ENCODE peak calls at places on chromosomes 2 and 18, in seven cellular contexts. E, K, M, A, B, J and R are unnamed samples.

GRCh38 chr2:69955029-69955428 is 6.4 kb downstream of the ASPRV1 start:
- DNase-seq in J (no peak), K (no peak), A (no peak), E (peak), B (no peak), M (no peak), R (no peak)

GRCh38 chr18:49966090-49966489 is 152.8 kb upstream of the ACAA2 start:
- DNase-seq in K (no peak), A (no peak), B (no peak), E (peak), J (no peak), M (no peak), R (no peak)

GRCh38 chr2:31341351-31341750 is 73.2 kb downstream of the XDH start:
- DNase-seq in A (no peak), M (no peak), B (no peak), J (no peak), E (no peak), K (no peak), R (no peak)

GRCh38 chr18:21686282-21687105 is 18.1 kb downstream of the ABHD3 start:
- DNase-seq in J (no peak), M (no peak), E (no peak), A (no peak), K (no peak), B (no peak), R (no peak)

GRCh38 chr18:12621737-12622306 is 36.1 kb downstream of the SPIRE1 start:
- DNase-seq in J (no peak), B (no peak), A (no peak), M (no peak), K (no peak), E (no peak), R (no peak)

GRCh38 chr2:99939135-99939534 is 203.3 kb downstream of the AFF3 start:
- DNase-seq in E (no peak), M (no peak), A (no peak), J (no peak), K (no peak), B (no peak), R (no peak)

GRCh38 chr2:26438926-26439325 is 37.2 kb downstream of the DRC1 start:
- DNase-seq in A (no peak), E (no peak), K (no peak), B (no peak), J (no peak), M (no peak), R (no peak)

GRCh38 chr2:39719317-39719716 is 53.6 kb downstream of the TMEM178A start:
- DNase-seq in J (no peak), M (no peak), A (no peak), K (no peak), E (no peak), B (no peak), R (no peak)

GRCh38 chr18:44744206-44745180 is 63.8 kb downstream of the SETBP1 start:
- DNase-seq in K (no peak), B (no peak), E (no peak), J (peak), A (no peak), M (no peak), R (no peak)

GRCh38 chr18:70499218-70499691 is 210.4 kb downstream of the SOCS6 start:
- DNase-seq in J (no peak), B (no peak), K (no peak), A (no peak), E (no peak), M (no peak), R (no peak)

GRCh38 chr2:175206866-175207265 is 25.4 kb upstream of the ATP5MC3 start:
- DNase-seq in A (no peak), E (no peak), J (no peak), M (no peak), K (no peak), B (no peak), R (no peak)

GRCh38 chr2:42055573-42056514 is 8.0 kb downstream of the PKDCC start:
- DNase-seq in K (no peak), E (peak), B (no peak), A (no peak), M (no peak), J (no peak), R (no peak)

GRCh38 chr2:19140463-19141208 is 217.8 kb downstream of the OSR1 start:
- DNase-seq in A (no peak), J (no peak), K (no peak), E (peak), B (no peak), M (no peak), R (no peak)

GRCh38 chr2:128302744-128303067 is 16.0 kb downstream of the HS6ST1 start:
- DNase-seq in J (peak), E (no peak), K (no peak), M (no peak), A (no peak), B (no peak), R (no peak)

GRCh38 chr2:191836853-191837769 is 9.8 kb downstream of the CAVIN2 start:
- DNase-seq in M (peak), J (no peak), A (no peak), K (no peak), E (no peak), B (no peak), R (no peak)

GRCh38 chr2:237590272-237591020 is at the start of gene RAB17:
- DNase-seq in M (peak), B (no peak), J (no peak), E (peak), K (no peak), A (no peak), R (no peak)

GRCh38 chr18:26978812-26979341 is 113.4 kb upstream of the AQP4 start:
- DNase-seq in B (no peak), E (no peak), J (no peak), M (no peak), K (no peak), A (peak), R (no peak)

GRCh38 chr2:142502402-142502801 is 371.6 kb upstream of the LRP1B start:
- DNase-seq in K (no peak), B (no peak), E (no peak), M (no peak), A (no peak), J (no peak), R (no peak)

GRCh38 chr2:241965931-241966412 is 96.4 kb downstream of the RTP5 start:
- DNase-seq in M (peak), E (peak), J (no peak), A (peak), B (peak), K (peak), R (peak)

GRCh38 chr2:178225011-178225817 is 30.9 kb downstream of the OSBPL6 start:
- DNase-seq in K (no peak), B (no peak), M (no peak), J (no peak), A (no peak), E (no peak), R (no peak)

GRCh38 chr2:186558512-186559276 is 31.2 kb upstream of the ITGAV start:
- DNase-seq in J (no peak), B (no peak), A (no peak), E (no peak), M (no peak), K (no peak), R (no peak)

GRCh38 chr2:26630235-26630634 is 10.9 kb downstream of the CIB4 start:
- DNase-seq in B (no peak), A (no peak), E (no peak), M (peak), K (no peak), J (no peak), R (no peak)

GRCh38 chr2:46939596-46940359 is 24.2 kb upstream of the MCFD2 start:
- DNase-seq in B (no peak), K (no peak), J (no peak), M (no peak), E (no peak), A (no peak), R (no peak)

GRCh38 chr2:20423847-20424246 is 23.0 kb upstream of the RHOB start:
- DNase-seq in K (no peak), M (no peak), B (no peak), A (no peak), E (no peak), J (no peak), R (no peak)

GRCh38 chr18:4017479-4017878 is 437.6 kb downstream of the DLGAP1 start:
- DNase-seq in K (peak), E (peak), A (peak), J (no peak), M (no peak), B (no peak), R (no peak)

GRCh38 chr2:149924549-149925213 is 337.1 kb upstream of the MMADHC start:
- DNase-seq in M (no peak), E (no peak), B (no peak), J (no peak), K (no peak), A (no peak), R (no peak)

GRCh38 chr2:144835634-144836351 is 315.9 kb upstream of the ZEB2 start:
- DNase-seq in K (no peak), J (no peak), M (no peak), E (peak), B (no peak), A (no peak), R (no peak)

DNA sequence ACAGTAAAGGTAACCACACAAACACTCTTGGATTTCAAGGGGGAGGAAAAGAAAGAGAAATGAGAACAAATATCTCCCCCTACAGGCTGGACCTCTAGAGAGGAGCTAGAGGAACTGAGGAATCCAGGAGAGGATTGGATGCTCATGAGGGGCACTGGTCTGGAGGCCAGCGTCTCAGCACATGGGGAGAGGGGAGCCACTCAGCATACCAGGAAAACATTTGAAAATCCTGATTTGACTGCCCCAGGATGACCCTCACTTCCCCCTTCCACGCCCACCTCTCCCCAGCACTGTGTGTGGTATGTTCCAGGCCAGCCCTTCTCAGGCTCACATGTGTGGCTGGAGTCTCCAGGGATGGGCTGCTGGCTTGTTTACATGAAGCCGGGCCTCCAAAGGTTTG is 396.8 kb upstream of the ID2 start:
- DNase-seq in A (peak), M (no peak), J (no peak), K (no peak), B (no peak), E (no peak), R (no peak)
- TF ChIP-seq CTCF in A (peak), M (peak), J (peak), K (no peak), B (no peak), E (no peak), R (no peak)

DNA sequence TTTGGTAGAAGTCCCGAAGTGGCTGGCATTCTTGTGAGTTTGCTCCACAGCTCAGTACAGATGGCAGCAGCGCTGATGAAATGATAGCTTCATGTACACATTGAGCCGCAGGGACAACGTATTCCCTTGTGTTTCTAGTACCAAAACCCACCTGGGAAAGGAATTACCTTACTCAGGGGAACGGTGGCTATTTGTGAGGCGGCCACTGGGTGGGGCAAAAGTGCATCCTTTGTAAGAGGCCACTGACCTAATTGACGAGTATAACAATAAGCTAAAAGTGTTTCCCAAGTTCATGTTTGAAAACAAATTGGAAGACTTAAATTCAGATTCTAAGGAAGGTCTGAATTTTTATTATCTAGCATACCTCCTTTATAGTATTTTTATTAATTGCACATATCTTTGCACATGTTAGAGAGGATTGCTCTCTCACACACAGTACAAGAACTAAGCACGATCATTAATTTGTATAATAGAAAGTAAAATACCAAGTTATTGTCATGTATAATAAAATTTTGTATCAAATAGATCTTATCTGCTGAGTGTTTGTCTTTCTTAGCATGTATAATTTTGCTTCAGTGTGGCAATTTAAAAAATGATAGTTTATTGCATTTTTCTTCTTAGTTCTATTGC is 25.3 kb upstream of the CDH7 start:
- DNase-seq in K (peak), J (peak), M (peak), A (no peak), E (peak), B (no peak), R (no peak)
- TF ChIP-seq CTCF in K (peak), J (peak), M (peak), A (peak), E (peak), B (no peak), R (no peak)

GRCh38 chr18:47772374-47773248 is 157.8 kb downstream of the SMAD2 start:
- DNase-seq in E (peak), J (peak), A (peak), K (peak), B (peak), M (peak), R (peak)
- TF ChIP-seq CTCF in E (peak), J (peak), A (peak), K (peak), B (no peak), M (peak), R (peak)

GRCh38 chr2:162390801-162391200 is 46.9 kb downstream of the GCA start:
- DNase-seq in K (no peak), M (no peak), J (no peak), A (no peak), B (no peak), E (no peak), R (no peak)
- TF ChIP-seq CTCF in K (peak), M (no peak), J (no peak), A (no peak), B (no peak), E (no peak), R (no peak)

GRCh38 chr2:151808258-151809072 is 19.8 kb downstream of the ARL5A start:
- DNase-seq in K (no peak), B (no peak), A (peak), J (no peak), E (no peak), M (no peak), R (no peak)
- TF ChIP-seq CTCF in K (peak), B (peak), A (peak), J (peak), E (no peak), M (peak), R (peak)

GRCh38 chr18:45910405-45911023 is 56.6 kb downstream of the EPG5 start:
- DNase-seq in M (no peak), A (peak), K (peak), J (peak), E (peak), B (peak), R (peak)

GRCh38 chr18:45913276-45913675 is 53.9 kb downstream of the EPG5 start:
- DNase-seq in M (no peak), A (no peak), J (no peak), E (no peak), B (no peak), K (no peak), R (no peak)

GRCh38 chr18:45920367-45920766 is 46.8 kb downstream of the EPG5 start:
- DNase-seq in M (peak), E (peak), B (no peak), A (no peak), J (peak), K (no peak), R (no peak)

DNA sequence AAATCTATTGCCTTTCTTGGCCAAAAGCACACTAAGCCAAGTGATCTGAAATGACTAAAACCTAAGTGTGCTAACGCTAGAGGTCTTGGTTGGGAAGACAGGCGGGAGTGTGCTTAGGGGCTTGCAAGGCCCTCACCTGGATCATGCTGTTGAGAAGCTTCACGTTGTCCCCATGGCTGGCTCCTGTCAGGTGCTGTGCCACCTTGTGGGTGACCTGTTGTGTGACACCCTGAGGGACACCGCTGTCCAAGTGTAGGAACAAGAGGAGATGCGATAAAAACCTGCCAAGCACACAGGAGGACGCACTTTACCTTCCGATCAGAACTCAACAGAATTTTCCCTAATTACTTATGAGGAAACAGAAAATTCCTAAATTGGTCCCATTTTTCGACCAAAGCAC is 50.8 kb downstream of the EPG5 start:
- DNase-seq in J (no peak), A (peak), E (peak), K (no peak), M (no peak), B (no peak), R (no peak)
- TF ChIP-seq CTCF in J (no peak), A (peak), E (no peak), K (no peak), M (no peak), B (no peak), R (no peak)

GRCh38 chr2:240714747-240715725 is 23.4 kb downstream of the AQP12A start:
- DNase-seq in M (no peak), A (no peak), E (no peak), K (no peak), J (no peak), B (no peak), R (no peak)
- TF ChIP-seq CTCF in M (no peak), A (no peak), E (no peak), K (no peak), J (no peak), B (no peak), R (no peak)

GRCh38 chr18:54330768-54331548 is 26.7 kb downstream of the STARD6 start:
- DNase-seq in M (no peak), A (peak), E (no peak), K (no peak), J (no peak), B (no peak), R (no peak)
- TF ChIP-seq CTCF in M (peak), A (peak), E (no peak), K (no peak), J (peak), B (no peak), R (no peak)